ENCODE peak calls at places on chromosomes 12 and 14, in eight cellular contexts. W, E, C, N, J, Q, I and O are unnamed samples.

GRCh38 chr14:104700747-104701215 is 11.4 kb downstream of the INF2 start:
- DNase-seq in N (no peak), W (no peak), J (no peak), I (no peak), C (no peak), Q (no peak), E (no peak), O (no peak)

GRCh38 chr14:103067231-103067954 is 10.0 kb upstream of the CDC42BPB start:
- DNase-seq in N (no peak), C (no peak), I (no peak), Q (peak; percentile 46), E (peak; percentile 86), J (no peak), W (no peak), O (no peak)

GRCh38 chr14:77303417-77304156 is 17.1 kb downstream of the POMT2 start:
- DNase-seq in J (no peak), I (peak; percentile 29), N (peak; percentile 31), W (no peak), E (peak; percentile 83), Q (no peak), C (peak; percentile 96), O (no peak)

GRCh38 chr14:61280092-61280525 is 1.0 kb downstream of the TMEM30B start:
- DNase-seq in E (no peak), W (peak; percentile 71), I (no peak), J (no peak), Q (no peak), N (no peak), C (no peak), O (peak; percentile 27)

GRCh38 chr14:61426048-61426447 is 104.7 kb downstream of the PRKCH start:
- DNase-seq in C (no peak), J (no peak), E (no peak), N (no peak), Q (no peak), W (no peak), I (no peak), O (no peak)

GRCh38 chr12:19035552-19035951 is 94.0 kb upstream of the PLEKHA5 start:
- DNase-seq in N (no peak), I (no peak), C (peak; percentile 30), Q (no peak), E (peak; percentile 62), J (no peak), W (no peak), O (no peak)

GRCh38 chr12:107133462-107133861 is 40.1 kb upstream of the CRY1 start:
- DNase-seq in J (no peak), E (no peak), C (no peak), N (no peak), I (no peak), Q (no peak), W (no peak), O (no peak)

GRCh38 chr12:18828483-18828882 is 90.6 kb downstream of the CAPZA3 start:
- DNase-seq in Q (no peak), J (no peak), N (no peak), I (no peak), C (no peak), E (no peak), W (no peak), O (no peak)

GRCh38 chr12:10562306-10562933 is 51.0 kb downstream of the MAGOHB start:
- DNase-seq in E (peak; percentile 23), C (peak; percentile 38), N (no peak), Q (no peak), J (peak; percentile 15), I (peak; percentile 48), W (no peak), O (no peak)

GRCh38 chr12:11059784-11060183 is 2.3 kb downstream of the TAS2R46 start:
- DNase-seq in I (no peak), C (no peak), J (no peak), N (no peak), E (no peak), Q (no peak), W (no peak), O (no peak)

GRCh38 chr12:105860556-105861207 is 278.1 kb downstream of the NUAK1 start:
- DNase-seq in I (peak; percentile 99), Q (no peak), C (no peak), J (peak; percentile 81), N (no peak), E (no peak), W (no peak), O (no peak)

GRCh38 chr12:58873496-58873895 is 46.8 kb downstream of the LRIG3 start:
- DNase-seq in I (no peak), C (peak; percentile 12), J (no peak), E (no peak), Q (no peak), N (no peak), W (no peak), O (no peak)

GRCh38 chr12:123288751-123289346 is 17.2 kb upstream of the CDK2AP1 start:
- DNase-seq in N (no peak), C (no peak), I (no peak), Q (no peak), J (no peak), E (no peak), W (no peak), O (no peak)

GRCh38 chr14:23577710-23578392 is 739 bp downstream of the JPH4 start:
- DNase-seq in N (no peak), W (no peak), I (no peak), Q (no peak), C (no peak), E (no peak), J (no peak), O (no peak)

GRCh38 chr14:38291681-38292459 is 36.0 kb upstream of the CLEC14A start:
- DNase-seq in I (no peak), E (no peak), W (no peak), Q (no peak), N (no peak), C (no peak), J (no peak), O (no peak)

GRCh38 chr14:22653012-22653621 is 9.0 kb upstream of the OR6J1 start:
- DNase-seq in W (peak; percentile 72), I (peak; percentile 23), N (peak; percentile 25), Q (peak; percentile 57), E (no peak), C (peak; percentile 60), J (peak; percentile 60), O (peak; percentile 39)

GRCh38 chr12:93947486-93947885 is 200.9 kb upstream of the PLXNC1 start:
- DNase-seq in I (no peak), E (no peak), Q (no peak), C (no peak), N (no peak), W (no peak), J (no peak), O (no peak)

GRCh38 chr12:89789862-89790261 is 81.2 kb upstream of the ATP2B1 start:
- DNase-seq in I (no peak), N (no peak), Q (no peak), C (no peak), J (no peak), E (no peak), W (no peak), O (no peak)

GRCh38 chr14:99185436-99186068 is 86.4 kb downstream of the BCL11B start:
- DNase-seq in E (no peak), I (no peak), W (peak; percentile 60), Q (no peak), C (no peak), N (no peak), J (no peak), O (no peak)

GRCh38 chr12:22543246-22544037 is 900 bp downstream of the C2CD5 start:
- DNase-seq in E (no peak), J (peak; percentile 57), N (peak; percentile 41), I (peak; percentile 83), W (peak; percentile 67), Q (peak; percentile 68), C (no peak), O (peak; percentile 35)

GRCh38 chr12:104316936-104317335 is 13.4 kb downstream of the EID3 start:
- DNase-seq in Q (no peak), I (no peak), N (no peak), E (no peak), W (no peak), J (no peak), C (no peak), O (no peak)

GRCh38 chr14:56341766-56342418 is 223.7 kb downstream of the PELI2 start:
- DNase-seq in N (no peak), W (no peak), I (no peak), E (peak; percentile 17), C (peak; percentile 40), J (no peak), Q (no peak), O (no peak)

GRCh38 chr12:2395352-2395977 is 342.7 kb downstream of the CACNA1C start:
- DNase-seq in W (peak; percentile 57), N (no peak), C (no peak), J (peak; percentile 44), Q (peak; percentile 65), E (no peak), I (peak; percentile 13), O (peak; percentile 5)

GRCh38 chr14:81341405-81342180 is 58.5 kb downstream of the STON2 start:
- DNase-seq in N (no peak), Q (no peak), J (peak; percentile 86), C (no peak), E (no peak), I (peak; percentile 27), W (no peak), O (no peak)

GRCh38 chr14:78933948-78934524 is 763.9 kb downstream of the NRXN3 start:
- DNase-seq in W (no peak), I (no peak), Q (no peak), C (no peak), E (no peak), J (peak; percentile 37), N (no peak), O (no peak)

GRCh38 chr14:58796636-58797429 is 159.1 kb downstream of the DACT1 start:
- DNase-seq in E (no peak), I (no peak), N (no peak), J (no peak), Q (no peak), W (no peak), C (no peak), O (no peak)

GRCh38 chr12:14278294-14278953 is 87.1 kb upstream of the ATF7IP start:
- DNase-seq in Q (no peak), W (no peak), E (no peak), C (no peak), I (no peak), J (no peak), N (no peak), O (no peak)

GRCh38 chr12:47417146-47417545 is 288.7 kb downstream of the RPAP3 start:
- DNase-seq in N (no peak), E (no peak), Q (no peak), C (no peak), I (no peak), W (no peak), J (no peak), O (no peak)

GRCh38 chr12:83904175-83904574 is 1008.4 kb downstream of the SLC6A15 start:
- DNase-seq in N (no peak), W (no peak), J (no peak), E (no peak), C (no peak), Q (no peak), I (no peak), O (no peak)

GRCh38 chr12:70824511-70824910 is 96.0 kb downstream of the PTPRR start:
- DNase-seq in I (no peak), J (no peak), N (no peak), W (no peak), E (no peak), C (no peak), Q (no peak), O (no peak)

GRCh38 chr14:74863274-74863673 is 12.7 kb downstream of the PROX2 start:
- DNase-seq in W (no peak), N (no peak), Q (peak; percentile 67), C (no peak), I (no peak), E (no peak), J (no peak), O (no peak)

GRCh38 chr14:69682607-69683263 is 71.3 kb downstream of the SUSD6 start:
- DNase-seq in J (no peak), N (no peak), I (no peak), Q (no peak), W (no peak), E (no peak), C (no peak), O (no peak)

GRCh38 chr14:59688224-59689170 is 111.9 kb upstream of the CCDC175 start:
- DNase-seq in Q (peak; percentile 75), N (no peak), E (peak; percentile 16), W (no peak), J (peak; percentile 57), C (peak; percentile 70), I (peak; percentile 17), O (no peak)